ENCODE peak calls at places on chromosomes 11 and 22, in five cellular contexts. One of them, this sample, is unnamed. For H3K36me3 and H3K27me3, the result is how much of the 10 kb centered on the place peaks cover.

GRCh38 chr11:86749376-86749775 is 51.0 kb upstream of the PRSS23 start:
- DNase-seq in naive thymus-derived CD4-positive, alpha-beta T cell: no peak
- DNase-seq in osteoblast: no peak
- DNase-seq in fibroblast of lung: no peak
- DNase-seq in bronchial epithelial cell: no peak
- DNase-seq in this sample: no peak

GRCh38 chr22:30947821-30948454 is 20.6 kb downstream of the MORC2 start:
- DNase-seq in naive thymus-derived CD4-positive, alpha-beta T cell: peak
- DNase-seq in osteoblast: no peak
- DNase-seq in fibroblast of lung: peak
- DNase-seq in bronchial epithelial cell: peak
- DNase-seq in this sample: no peak

GRCh38 chr11:17778956-17779860 is 44.6 kb downstream of the KCNC1 start:
- DNase-seq in naive thymus-derived CD4-positive, alpha-beta T cell: no peak
- DNase-seq in osteoblast: no peak
- DNase-seq in fibroblast of lung: no peak
- DNase-seq in bronchial epithelial cell: no peak
- DNase-seq in this sample: no peak

GRCh38 chr22:24284747-24285203 is 14.1 kb downstream of the SPECC1L start:
- DNase-seq in naive thymus-derived CD4-positive, alpha-beta T cell: no peak
- DNase-seq in osteoblast: peak
- DNase-seq in fibroblast of lung: peak
- DNase-seq in bronchial epithelial cell: peak
- DNase-seq in this sample: no peak

GRCh38 chr11:125164422-125165110 is at the start of gene PKNOX2:
- DNase-seq in naive thymus-derived CD4-positive, alpha-beta T cell: peak
- DNase-seq in osteoblast: peak
- DNase-seq in fibroblast of lung: peak
- DNase-seq in bronchial epithelial cell: peak
- DNase-seq in this sample: peak

GRCh38 chr11:101885631-101886030 is 29.2 kb upstream of the CEP126 start:
- DNase-seq in naive thymus-derived CD4-positive, alpha-beta T cell: no peak
- DNase-seq in osteoblast: no peak
- DNase-seq in fibroblast of lung: no peak
- DNase-seq in bronchial epithelial cell: no peak
- DNase-seq in this sample: no peak

GRCh38 chr11:27201454-27202302 is 161.1 kb downstream of the BBOX1 start:
- DNase-seq in naive thymus-derived CD4-positive, alpha-beta T cell: no peak
- DNase-seq in osteoblast: no peak
- DNase-seq in fibroblast of lung: peak
- DNase-seq in bronchial epithelial cell: peak
- DNase-seq in this sample: no peak

GRCh38 chr11:60314607-60315321 is 12.3 kb upstream of the MS4A6E start:
- DNase-seq in naive thymus-derived CD4-positive, alpha-beta T cell: no peak
- DNase-seq in osteoblast: no peak
- DNase-seq in fibroblast of lung: no peak
- DNase-seq in bronchial epithelial cell: no peak
- DNase-seq in this sample: peak

GRCh38 chr11:128379587-128380279 is 207.6 kb downstream of the ETS1 start:
- DNase-seq in naive thymus-derived CD4-positive, alpha-beta T cell: peak
- DNase-seq in osteoblast: peak
- DNase-seq in fibroblast of lung: no peak
- DNase-seq in bronchial epithelial cell: peak
- DNase-seq in this sample: no peak

GRCh38 chr11:128616158-128616557 is 28.8 kb upstream of the ETS1 start:
- DNase-seq in naive thymus-derived CD4-positive, alpha-beta T cell: no peak
- DNase-seq in osteoblast: no peak
- DNase-seq in fibroblast of lung: no peak
- DNase-seq in bronchial epithelial cell: no peak
- DNase-seq in this sample: no peak

GRCh38 chr11:11387906-11388305 is 34.9 kb upstream of the CSNK2A3 start:
- DNase-seq in naive thymus-derived CD4-positive, alpha-beta T cell: no peak
- DNase-seq in osteoblast: no peak
- DNase-seq in fibroblast of lung: no peak
- DNase-seq in bronchial epithelial cell: no peak
- DNase-seq in this sample: no peak

DNA sequence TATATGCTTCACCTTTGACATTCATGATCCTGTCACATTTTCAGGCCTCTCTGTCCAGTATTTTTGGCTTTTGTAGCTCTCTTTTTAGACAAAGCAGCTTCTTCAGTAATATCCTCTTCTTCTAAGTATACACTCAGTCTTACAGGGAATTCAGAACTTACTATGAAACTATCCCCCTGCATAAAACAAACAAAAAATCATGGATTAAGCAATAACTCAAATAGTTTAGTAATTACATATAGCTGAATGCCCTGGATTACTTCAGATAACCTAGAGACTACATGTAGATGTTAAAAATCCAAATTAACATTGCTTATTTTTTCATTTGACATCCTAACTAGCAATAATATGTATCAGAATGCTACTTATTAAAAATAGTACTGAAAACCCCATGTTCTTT is 5.2 kb downstream of the TAF1D start:
- DNase-seq in naive thymus-derived CD4-positive, alpha-beta T cell: no peak
- DNase-seq in osteoblast: no peak
- DNase-seq in fibroblast of lung: peak
- DNase-seq in bronchial epithelial cell: peak
- DNase-seq in this sample: no peak
- H3K36me3 ChIP-seq in naive thymus-derived CD4-positive, alpha-beta T cell: under half
- H3K36me3 ChIP-seq in osteoblast: half or more
- H3K36me3 ChIP-seq in fibroblast of lung: under half
- H3K36me3 ChIP-seq in bronchial epithelial cell: under half
- H3K36me3 ChIP-seq in this sample: half or more

GRCh38 chr11:560305-561147 is at the start of the genes LMNTD2 and RASSF7:
- DNase-seq in naive thymus-derived CD4-positive, alpha-beta T cell: peak
- DNase-seq in osteoblast: peak
- DNase-seq in fibroblast of lung: peak
- DNase-seq in bronchial epithelial cell: peak
- DNase-seq in this sample: peak

GRCh38 chr11:557328-558132 is 3.0 kb downstream of the LMNTD2 start:
- DNase-seq in naive thymus-derived CD4-positive, alpha-beta T cell: no peak
- DNase-seq in osteoblast: peak
- DNase-seq in fibroblast of lung: no peak
- DNase-seq in bronchial epithelial cell: no peak
- DNase-seq in this sample: no peak

GRCh38 chr11:558503-558902 is 2.0 kb downstream of the LMNTD2 start:
- DNase-seq in naive thymus-derived CD4-positive, alpha-beta T cell: no peak
- DNase-seq in osteoblast: peak
- DNase-seq in fibroblast of lung: no peak
- DNase-seq in bronchial epithelial cell: no peak
- DNase-seq in this sample: no peak

GRCh38 chr11:559712-560304 is 730 bp downstream of the LMNTD2 start:
- DNase-seq in naive thymus-derived CD4-positive, alpha-beta T cell: peak
- DNase-seq in osteoblast: peak
- DNase-seq in fibroblast of lung: no peak
- DNase-seq in bronchial epithelial cell: no peak
- DNase-seq in this sample: peak

DNA sequence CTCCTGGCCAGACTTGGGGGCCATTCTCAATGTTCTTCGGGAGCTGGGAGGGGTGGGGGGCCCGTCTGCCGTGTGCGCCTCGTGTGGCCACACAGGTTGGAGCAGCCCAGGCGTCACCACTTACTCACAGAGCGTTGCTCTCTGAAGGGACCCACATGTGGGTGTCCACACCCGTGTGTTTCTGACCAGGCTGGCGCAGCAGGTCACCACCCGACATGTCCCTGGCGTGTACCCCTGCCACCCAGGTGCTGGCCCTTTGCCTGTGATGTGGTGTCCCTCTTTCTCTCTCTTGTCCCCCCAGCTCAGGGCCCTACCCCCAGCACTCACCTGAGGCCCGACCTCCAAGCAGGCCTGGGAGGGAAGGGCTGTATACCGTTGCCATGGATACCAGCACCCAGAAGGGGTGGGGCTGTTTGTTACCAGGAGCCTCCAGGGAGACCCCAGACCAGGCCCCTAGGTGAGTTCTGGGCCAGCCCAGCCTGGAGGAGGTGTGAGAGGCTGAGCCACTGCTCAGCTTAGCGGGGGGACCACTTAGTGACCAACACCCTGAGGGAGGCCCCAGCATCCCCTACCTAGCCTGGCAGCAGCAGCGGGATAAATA is 1.4 kb downstream of the LMNTD2 start:
- DNase-seq in naive thymus-derived CD4-positive, alpha-beta T cell: peak
- DNase-seq in osteoblast: peak
- DNase-seq in fibroblast of lung: no peak
- DNase-seq in bronchial epithelial cell: no peak
- DNase-seq in this sample: no peak
- H3K27me3 ChIP-seq in naive thymus-derived CD4-positive, alpha-beta T cell: under half
- H3K27me3 ChIP-seq in osteoblast: under half
- H3K27me3 ChIP-seq in fibroblast of lung: under half
- H3K27me3 ChIP-seq in bronchial epithelial cell: under half
- H3K27me3 ChIP-seq in this sample: under half

DNA sequence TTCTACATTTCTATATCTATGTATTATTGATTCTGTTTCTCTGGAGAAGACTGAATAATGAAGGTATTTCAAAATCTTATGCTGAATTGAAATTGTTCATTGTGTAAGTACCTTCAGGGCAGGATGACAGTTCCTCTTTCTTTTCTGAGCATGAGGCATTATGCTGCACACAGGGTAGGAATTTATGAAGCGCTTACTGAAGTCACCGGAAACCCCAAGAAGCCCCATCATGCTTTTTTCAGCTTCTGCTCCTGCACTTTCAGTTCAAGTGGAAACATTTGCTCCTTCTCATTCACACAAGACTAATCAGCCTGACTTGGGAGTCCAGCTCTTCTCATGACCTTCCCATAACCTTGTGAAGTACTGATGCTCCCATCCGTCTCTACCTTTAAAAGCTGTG is 314.7 kb upstream of the SORL1-AS1 start:
- DNase-seq in naive thymus-derived CD4-positive, alpha-beta T cell: no peak
- DNase-seq in osteoblast: no peak
- DNase-seq in fibroblast of lung: peak
- DNase-seq in bronchial epithelial cell: peak
- DNase-seq in this sample: no peak
- H3K4me3 ChIP-seq in naive thymus-derived CD4-positive, alpha-beta T cell: no peak
- H3K4me3 ChIP-seq in osteoblast: no peak
- H3K4me3 ChIP-seq in fibroblast of lung: no peak
- H3K4me3 ChIP-seq in bronchial epithelial cell: no peak
- H3K4me3 ChIP-seq in this sample: no peak

DNA sequence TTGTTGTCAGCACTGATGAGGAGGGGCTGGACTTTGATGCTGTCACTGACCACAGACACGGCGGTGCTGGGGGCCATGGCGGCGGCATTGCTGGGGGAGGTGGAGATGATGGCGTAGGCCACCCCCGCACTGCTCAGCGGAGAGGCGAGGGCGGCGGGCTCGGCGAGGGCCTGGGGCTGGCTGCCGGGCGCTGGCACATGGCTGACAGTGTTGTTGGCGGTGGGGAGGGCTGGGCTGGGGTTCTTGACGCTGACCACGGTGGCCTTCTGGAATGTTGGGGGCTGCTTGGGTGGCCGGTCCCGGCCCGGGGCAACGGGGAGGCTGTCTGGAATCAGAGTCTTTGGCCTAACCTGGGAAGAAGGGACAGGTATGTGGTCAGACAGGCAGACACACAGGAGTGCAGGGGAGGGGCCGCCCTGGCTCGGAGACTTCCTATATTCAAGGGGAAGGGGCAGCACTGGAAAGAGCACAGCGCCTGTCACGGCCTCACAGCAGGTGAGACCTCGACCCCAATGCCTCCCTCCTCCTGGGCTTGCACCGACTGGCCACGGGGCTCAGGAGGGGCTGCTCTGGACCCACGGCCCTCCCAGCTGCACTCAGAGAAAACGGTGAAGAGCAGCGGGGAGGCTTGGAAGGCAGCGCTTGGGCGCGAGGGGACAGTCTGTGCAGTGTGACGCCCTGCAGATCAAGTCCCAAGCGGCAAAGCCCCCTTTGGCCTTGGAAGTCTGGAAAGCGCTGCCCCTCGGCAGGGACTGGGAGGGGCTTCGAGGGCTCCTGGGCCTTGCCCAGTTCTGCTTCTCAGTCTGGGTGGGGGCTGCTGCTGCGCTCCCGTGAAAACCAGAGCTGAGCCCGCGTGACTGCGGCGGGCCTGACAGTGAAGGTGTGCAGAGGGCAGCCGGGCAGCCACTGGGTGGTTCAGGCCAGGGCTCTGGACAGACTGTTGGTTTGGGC is 93.2 kb downstream of the PHF21B start:
- DNase-seq in naive thymus-derived CD4-positive, alpha-beta T cell: no peak
- DNase-seq in osteoblast: peak
- DNase-seq in fibroblast of lung: no peak
- DNase-seq in bronchial epithelial cell: no peak
- DNase-seq in this sample: peak
- H3K36me3 ChIP-seq in naive thymus-derived CD4-positive, alpha-beta T cell: under half
- H3K36me3 ChIP-seq in osteoblast: under half
- H3K36me3 ChIP-seq in fibroblast of lung: under half
- H3K36me3 ChIP-seq in bronchial epithelial cell: under half
- H3K36me3 ChIP-seq in this sample: under half

GRCh38 chr11:118152020-118152551 is 537 bp downstream of the SCN4B start:
- DNase-seq in naive thymus-derived CD4-positive, alpha-beta T cell: no peak
- DNase-seq in osteoblast: peak
- DNase-seq in fibroblast of lung: no peak
- DNase-seq in bronchial epithelial cell: no peak
- DNase-seq in this sample: peak

GRCh38 chr11:118153516-118153915 is 893 bp upstream of the SCN4B start:
- DNase-seq in naive thymus-derived CD4-positive, alpha-beta T cell: no peak
- DNase-seq in osteoblast: no peak
- DNase-seq in fibroblast of lung: no peak
- DNase-seq in bronchial epithelial cell: no peak
- DNase-seq in this sample: peak

GRCh38 chr11:118149493-118149892 is 3.1 kb downstream of the SCN4B start:
- DNase-seq in naive thymus-derived CD4-positive, alpha-beta T cell: no peak
- DNase-seq in osteoblast: peak
- DNase-seq in fibroblast of lung: no peak
- DNase-seq in bronchial epithelial cell: no peak
- DNase-seq in this sample: peak

GRCh38 chr11:118152552-118153471 is at the start of gene SCN4B:
- DNase-seq in naive thymus-derived CD4-positive, alpha-beta T cell: peak
- DNase-seq in osteoblast: peak
- DNase-seq in fibroblast of lung: peak
- DNase-seq in bronchial epithelial cell: peak
- DNase-seq in this sample: peak

DNA sequence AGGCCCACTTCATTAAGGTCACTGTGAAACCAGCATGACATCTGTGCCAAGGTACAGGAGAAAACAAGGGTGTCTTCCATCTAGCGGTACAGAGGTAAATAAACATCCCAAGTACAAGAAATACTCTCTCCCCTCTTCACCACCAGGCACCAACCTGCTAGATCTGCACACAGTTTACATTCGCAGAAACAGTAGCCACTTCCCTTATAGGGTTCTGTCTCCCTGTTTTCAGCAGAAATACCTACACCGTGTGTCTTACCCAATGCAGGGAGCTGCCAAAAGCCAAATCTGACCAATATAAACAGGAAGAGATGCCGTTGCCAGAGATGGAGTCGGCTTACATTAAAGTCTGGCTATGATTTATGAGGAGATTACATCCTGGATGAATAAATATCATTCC is 1.2 kb downstream of the SCN4B start:
- DNase-seq in naive thymus-derived CD4-positive, alpha-beta T cell: no peak
- DNase-seq in osteoblast: peak
- DNase-seq in fibroblast of lung: no peak
- DNase-seq in bronchial epithelial cell: peak
- DNase-seq in this sample: no peak
- H3K27me3 ChIP-seq in naive thymus-derived CD4-positive, alpha-beta T cell: under half
- H3K27me3 ChIP-seq in osteoblast: half or more
- H3K27me3 ChIP-seq in fibroblast of lung: half or more
- H3K27me3 ChIP-seq in bronchial epithelial cell: under half
- H3K27me3 ChIP-seq in this sample: half or more

GRCh38 chr11:20443596-20443995 is 56.1 kb downstream of the PRMT3 start:
- DNase-seq in naive thymus-derived CD4-positive, alpha-beta T cell: peak
- DNase-seq in osteoblast: peak
- DNase-seq in fibroblast of lung: peak
- DNase-seq in bronchial epithelial cell: peak
- DNase-seq in this sample: peak
- H3K4me3 ChIP-seq in naive thymus-derived CD4-positive, alpha-beta T cell: no peak
- H3K4me3 ChIP-seq in osteoblast: no peak
- H3K4me3 ChIP-seq in fibroblast of lung: no peak
- H3K4me3 ChIP-seq in bronchial epithelial cell: no peak
- H3K4me3 ChIP-seq in this sample: no peak

This sample was measured in H7.